ENCODE peak calls at places on chromosomes 2 and 18, in ten cellular contexts. G, C, T, S, B, R, D, O, V and L are unnamed samples.

GRCh38 chr2:85887566-85888019 is 1.2 kb downstream of the ST3GAL5 start:
- DNase-seq in G (peak), C (peak), T (no peak), S (peak), B (peak), R (peak), D (peak), O (no peak), V (peak), L (peak)

GRCh38 chr2:57782587-57782986 is 264.0 kb upstream of the VRK2 start:
- DNase-seq in G (no peak), C (no peak), T (no peak), S (no peak), B (no peak), R (no peak), D (no peak), O (no peak), V (no peak), L (no peak)

GRCh38 chr18:13810950-13811485 is 12.9 kb upstream of the MC5R start:
- DNase-seq in G (no peak), C (no peak), T (no peak), S (peak), B (no peak), R (no peak), D (no peak), O (no peak), V (no peak), L (no peak)

GRCh38 chr2:235595420-235596010 is 101.7 kb downstream of the AGAP1 start:
- DNase-seq in G (peak), C (peak), T (peak), S (peak), B (peak), R (no peak), D (peak), O (peak), V (peak), L (peak)

GRCh38 chr2:66110071-66110470 is 324.9 kb upstream of the MEIS1 start:
- DNase-seq in G (no peak), C (no peak), T (no peak), S (no peak), B (no peak), R (no peak), D (no peak), O (no peak), V (no peak), L (no peak)

GRCh38 chr2:74515271-74516069 is 1.2 kb downstream of the TLX2 start:
- DNase-seq in G (no peak), C (no peak), T (no peak), S (no peak), B (peak), R (no peak), D (no peak), O (no peak), V (no peak), L (no peak)

GRCh38 chr2:222753251-222753824 is 81.9 kb downstream of the MOGAT1 start:
- DNase-seq in G (peak), C (peak), T (peak), S (peak), B (peak), R (no peak), D (no peak), O (peak), V (peak), L (peak)

GRCh38 chr2:118325556-118325955 is 237.3 kb downstream of the INSIG2 start:
- DNase-seq in G (no peak), C (no peak), T (no peak), S (no peak), B (no peak), R (no peak), D (no peak), O (no peak), V (no peak), L (no peak)

GRCh38 chr2:10405441-10405840 is 42.7 kb downstream of the ODC1 start:
- DNase-seq in G (peak), C (peak), T (peak), S (peak), B (no peak), R (no peak), D (peak), O (no peak), V (peak), L (peak)

GRCh38 chr2:208256192-208256782 is 1.4 kb upstream of the IDH1 start:
- DNase-seq in G (no peak), C (no peak), T (peak), S (peak), B (peak), R (no peak), D (no peak), O (no peak), V (no peak), L (no peak)

GRCh38 chr18:36831139-36831538 is 2.2 kb downstream of the KIAA1328 start:
- DNase-seq in G (no peak), C (no peak), T (no peak), S (peak), B (no peak), R (no peak), D (no peak), O (no peak), V (no peak), L (no peak)

GRCh38 chr2:232328516-232329460 is 49.8 kb upstream of the ALPP start:
- DNase-seq in G (no peak), C (no peak), T (no peak), S (no peak), B (no peak), R (peak), D (no peak), O (no peak), V (no peak), L (no peak)

GRCh38 chr2:198917926-198918325 is 539.8 kb downstream of the SATB2 start:
- DNase-seq in G (no peak), C (no peak), T (no peak), S (peak), B (no peak), R (no peak), D (no peak), O (no peak), V (no peak), L (no peak)

GRCh38 chr2:230665263-230665691 is 47.4 kb upstream of the CAB39 start:
- DNase-seq in G (no peak), C (no peak), T (no peak), S (no peak), B (no peak), R (no peak), D (no peak), O (no peak), V (no peak), L (no peak)

GRCh38 chr18:3603460-3604259 is 153.7 kb downstream of the TGIF1 start:
- DNase-seq in G (peak), C (peak), T (peak), S (peak), B (no peak), R (no peak), D (no peak), O (no peak), V (peak), L (peak)

GRCh38 chr2:199659207-199659606 is 191.8 kb downstream of the FTCDNL1 start:
- DNase-seq in G (no peak), C (peak), T (peak), S (no peak), B (peak), R (peak), D (no peak), O (no peak), V (peak), L (peak)

GRCh38 chr2:102801098-102801718 is 39.4 kb downstream of the TMEM182 start:
- DNase-seq in G (no peak), C (peak), T (peak), S (no peak), B (no peak), R (no peak), D (no peak), O (no peak), V (peak), L (peak)

GRCh38 chr2:97936199-97936598 is 59.5 kb downstream of the TMEM131 start:
- DNase-seq in G (peak), C (no peak), T (no peak), S (peak), B (peak), R (no peak), D (peak), O (no peak), V (no peak), L (no peak)

GRCh38 chr2:206127656-206128055 is 31.6 kb downstream of the NDUFS1 start:
- DNase-seq in G (no peak), C (no peak), T (no peak), S (peak), B (no peak), R (no peak), D (no peak), O (no peak), V (no peak), L (no peak)

GRCh38 chr2:147572622-147573021 is 272.2 kb upstream of the ACVR2A start:
- DNase-seq in G (no peak), C (no peak), T (no peak), S (peak), B (no peak), R (no peak), D (no peak), O (no peak), V (no peak), L (no peak)

GRCh38 chr2:239882335-239882734 is 142.8 kb downstream of the NDUFA10 start:
- DNase-seq in G (no peak), C (peak), T (peak), S (peak), B (no peak), R (no peak), D (peak), O (peak), V (no peak), L (peak)

GRCh38 chr2:102735431-102736130 is 26.2 kb upstream of the TMEM182 start:
- DNase-seq in G (peak), C (peak), T (peak), S (peak), B (no peak), R (no peak), D (peak), O (no peak), V (peak), L (peak)

GRCh38 chr18:75161629-75162028 is 47.3 kb downstream of the PTGR3 start:
- DNase-seq in G (no peak), C (no peak), T (peak), S (no peak), B (no peak), R (no peak), D (peak), O (peak), V (no peak), L (peak)
- H3K4me3 ChIP-seq in G (no peak), C (no peak), T (peak), S (no peak), B (no peak), R (peak), D (peak), O (peak), V (no peak), L (peak)

GRCh38 chr18:46250084-46250811 is 146.1 kb downstream of the HAUS1 start:
- DNase-seq in G (peak), C (peak), T (peak), S (peak), B (no peak), R (no peak), D (peak), O (peak), V (peak), L (peak)
- H3K4me3 ChIP-seq in G (no peak), C (no peak), T (no peak), S (no peak), B (no peak), R (no peak), D (no peak), O (no peak), V (no peak), L (no peak)

GRCh38 chr18:31043709-31044108 is 1.2 kb upstream of the DSC3 start:
- DNase-seq in G (no peak), C (no peak), T (no peak), S (no peak), B (no peak), R (no peak), D (no peak), O (no peak), V (no peak), L (no peak)

GRCh38 chr18:31046916-31047315 is 4.4 kb upstream of the DSC3 start:
- DNase-seq in G (no peak), C (no peak), T (no peak), S (peak), B (no peak), R (no peak), D (no peak), O (no peak), V (no peak), L (no peak)

GRCh38 chr18:31045599-31045998 is 3.1 kb upstream of the DSC3 start:
- DNase-seq in G (no peak), C (no peak), T (no peak), S (no peak), B (no peak), R (no peak), D (no peak), O (no peak), V (no peak), L (no peak)

GRCh38 chr18:31042391-31043181 is at the start of gene DSC3:
- DNase-seq in G (peak), C (peak), T (peak), S (peak), B (peak), R (peak), D (peak), O (no peak), V (peak), L (no peak)

DNA sequence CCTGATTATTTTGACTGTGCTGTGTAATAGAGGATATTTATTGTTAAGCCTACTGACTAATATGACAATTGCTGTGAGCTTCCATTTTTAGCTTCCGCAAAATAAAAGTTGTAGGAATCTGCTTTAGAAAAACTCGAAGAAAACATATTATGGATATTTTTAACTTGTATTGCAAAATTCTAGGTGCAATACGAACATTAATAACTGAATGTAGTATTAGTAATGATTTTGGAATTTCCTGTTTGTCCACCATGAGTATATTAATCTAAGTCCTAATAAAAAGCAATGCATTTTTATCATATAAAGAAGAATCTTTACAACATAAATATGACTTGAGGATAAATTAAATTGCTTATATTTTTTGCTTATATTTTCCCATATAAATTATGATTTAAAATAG is 2.4 kb upstream of the DSC3 start:
- DNase-seq in G (no peak), C (peak), T (peak), S (peak), B (no peak), R (no peak), D (no peak), O (no peak), V (no peak), L (no peak)
- H3K4me3 ChIP-seq in G (no peak), C (no peak), T (no peak), S (no peak), B (no peak), R (no peak), D (no peak), O (no peak), V (no peak), L (no peak)

GRCh38 chr2:214810670-214811069 is 1.2 kb upstream of the BARD1 start:
- DNase-seq in G (peak), C (peak), T (no peak), S (peak), B (no peak), R (no peak), D (peak), O (no peak), V (no peak), L (peak)
- H3K4me3 ChIP-seq in G (peak), C (peak), T (peak), S (peak), B (peak), R (peak), D (peak), O (peak), V (peak), L (peak)

GRCh38 chr2:238869293-238870124 is 21.6 kb downstream of the TWIST2 start:
- DNase-seq in G (no peak), C (peak), T (no peak), S (no peak), B (no peak), R (no peak), D (no peak), O (no peak), V (peak), L (peak)
- H3K4me3 ChIP-seq in G (no peak), C (no peak), T (no peak), S (no peak), B (no peak), R (no peak), D (no peak), O (no peak), V (no peak), L (no peak)

GRCh38 chr2:69744456-69744855 is 2.5 kb downstream of the ANXA4 start:
- DNase-seq in G (no peak), C (no peak), T (no peak), S (no peak), B (no peak), R (no peak), D (no peak), O (no peak), V (no peak), L (no peak)
- H3K4me3 ChIP-seq in G (no peak), C (no peak), T (no peak), S (no peak), B (no peak), R (no peak), D (no peak), O (no peak), V (no peak), L (no peak)

DNA sequence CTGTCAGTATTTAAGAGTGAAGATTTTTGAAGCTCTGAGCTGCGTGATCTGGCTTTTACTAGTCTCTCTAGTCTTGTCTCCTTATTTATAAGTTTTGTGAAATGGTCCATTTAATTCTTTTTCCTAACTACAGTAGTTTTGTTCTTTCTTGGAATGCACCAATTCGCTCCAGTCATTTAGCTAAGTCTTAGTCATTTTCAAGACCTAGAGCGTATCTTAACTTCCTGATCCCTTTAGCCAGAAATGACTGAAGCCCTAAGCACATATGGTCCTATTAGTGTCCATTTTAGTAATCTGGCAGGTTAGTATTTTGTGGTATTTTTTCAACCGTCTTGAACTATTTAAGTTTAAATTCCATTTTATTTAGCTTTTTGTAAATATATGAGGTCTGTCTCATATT is 3.6 kb downstream of the BIRC6 start:
- DNase-seq in G (no peak), C (peak), T (no peak), S (no peak), B (no peak), R (no peak), D (no peak), O (no peak), V (peak), L (peak)
- H3K4me3 ChIP-seq in G (no peak), C (no peak), T (no peak), S (no peak), B (no peak), R (no peak), D (no peak), O (no peak), V (no peak), L (no peak)